ENCODE peak calls at places on chromosomes 3 and 15, in four cellular contexts. O is pancreas, W is lower leg skin, D is fibroblast of mammary gland. M is an unnamed sample.

GRCh38 chr3:116005404-116005803 is 382.1 kb downstream of the GAP43 start:
- DNase-seq in O (peak), W (no peak), D (peak), M (peak)

GRCh38 chr3:113746955-113747718 is at the start of gene ATP6V1A:
- DNase-seq in O (peak), W (peak), D (no peak), M (peak)

GRCh38 chr15:55007561-55007960 is 189.2 kb downstream of the RSL24D1 start:
- DNase-seq in O (peak), W (peak), D (no peak), M (no peak)

GRCh38 chr15:89171136-89172072 is 50.0 kb downstream of the RLBP1 start:
- DNase-seq in O (peak), W (peak), D (peak), M (peak)

GRCh38 chr15:34799149-34799824 is 3.9 kb upstream of the ACTC1 start:
- DNase-seq in O (peak), W (no peak), D (no peak), M (peak)

GRCh38 chr3:12175844-12176453 is 17.2 kb upstream of the TIMP4 start:
- DNase-seq in O (peak), W (peak), D (peak), M (peak)

GRCh38 chr15:64622410-64623260 is 152.8 kb downstream of the RBPMS2 start:
- DNase-seq in O (no peak), W (no peak), D (no peak), M (no peak)

GRCh38 chr15:37038036-37038715 is 62.2 kb downstream of the MEIS2 start:
- DNase-seq in O (no peak), W (no peak), D (no peak), M (no peak)

GRCh38 chr3:149026718-149027117 is 35.4 kb downstream of the GYG1 start:
- DNase-seq in O (no peak), W (no peak), D (no peak), M (no peak)

GRCh38 chr3:110731148-110731547 is 340.5 kb upstream of the NECTIN3 start:
- DNase-seq in O (no peak), W (no peak), D (no peak), M (no peak)

GRCh38 chr3:128011140-128011539 is 41.1 kb upstream of the SEC61A1 start:
- DNase-seq in O (peak), W (no peak), D (peak), M (peak)

GRCh38 chr15:48865387-48866079 is 12.4 kb upstream of the EID1 start:
- DNase-seq in O (no peak), W (no peak), D (peak), M (peak)

GRCh38 chr3:16319307-16319706 is 54.3 kb downstream of the OXNAD1 start:
- DNase-seq in O (no peak), W (no peak), D (peak), M (no peak)

GRCh38 chr3:23987376-23987775 is 42.3 kb downstream of the NR1D2 start:
- DNase-seq in O (no peak), W (no peak), D (no peak), M (no peak)

GRCh38 chr3:187919535-187919934 is 174.3 kb upstream of the BCL6 start:
- DNase-seq in O (no peak), W (no peak), D (no peak), M (no peak)

GRCh38 chr3:139646505-139646904 is 31.3 kb downstream of the NMNAT3 start:
- DNase-seq in O (no peak), W (no peak), D (no peak), M (no peak)

GRCh38 chr3:26346497-26346896 is 276.1 kb upstream of the LRRC3B start:
- DNase-seq in O (no peak), W (no peak), D (no peak), M (no peak)

GRCh38 chr15:66743703-66744536 is 41.9 kb downstream of the SMAD6 start:
- DNase-seq in O (no peak), W (no peak), D (no peak), M (peak)

GRCh38 chr3:89522168-89522567 is 414.7 kb downstream of the EPHA3 start:
- DNase-seq in O (no peak), W (no peak), D (no peak), M (no peak)

GRCh38 chr3:158105124-158105709 is 1.0 kb downstream of the SHOX2 start:
- DNase-seq in O (peak), W (no peak), D (peak), M (no peak)

GRCh38 chr3:57805674-57806073 is 49.6 kb downstream of the SLMAP start:
- DNase-seq in O (no peak), W (no peak), D (peak), M (peak)

GRCh38 chr15:63056843-63057242 is 14.3 kb downstream of the TPM1 start:
- DNase-seq in O (no peak), W (no peak), D (no peak), M (peak)

GRCh38 chr3:99439892-99440291 is 198.5 kb upstream of the COL8A1 start:
- DNase-seq in O (no peak), W (no peak), D (no peak), M (peak)

GRCh38 chr3:157527471-157527881 is 24.3 kb upstream of the VEPH1 start:
- DNase-seq in O (no peak), W (no peak), D (peak), M (no peak)

GRCh38 chr3:37197810-37198371 is 23.5 kb upstream of the LRRFIP2 start:
- DNase-seq in O (no peak), W (no peak), D (peak), M (peak)

GRCh38 chr15:65655026-65655425 is 33.3 kb downstream of the SLC24A1 start:
- DNase-seq in O (no peak), W (no peak), D (peak), M (peak)

GRCh38 chr3:38004415-38005075 is 14.0 kb downstream of the VILL start:
- DNase-seq in O (peak), W (peak), D (peak), M (peak)

GRCh38 chr3:87494264-87494663 is 217.9 kb upstream of the POU1F1 start:
- DNase-seq in O (no peak), W (no peak), D (no peak), M (no peak)

GRCh38 chr15:96332854-96333193 is 2.3 kb downstream of the NR2F2 start:
- DNase-seq in O (no peak), W (no peak), D (peak), M (peak)

GRCh38 chr3:141250342-141250741 is 18.7 kb downstream of the PXYLP1 start:
- DNase-seq in O (no peak), W (no peak), D (no peak), M (no peak)

GRCh38 chr3:72010044-72010443 is 225.1 kb upstream of the PROK2 start:
- DNase-seq in O (no peak), W (no peak), D (peak), M (no peak)

GRCh38 chr3:187958432-187959003 is 195.4 kb upstream of the LPP start:
- DNase-seq in O (no peak), W (no peak), D (no peak), M (no peak)

GRCh38 chr3:10322355-10322715 is 1.4 kb upstream of the SEC13 start:
- DNase-seq in O (no peak), W (no peak), D (no peak), M (no peak)

GRCh38 chr15:82047493-82048446 is 2.0 kb upstream of the MEX3B start:
- DNase-seq in O (no peak), W (peak), D (peak), M (peak)

GRCh38 chr3:159825216-159825854 is 163.3 kb upstream of the IL12A start:
- DNase-seq in O (no peak), W (no peak), D (no peak), M (no peak)

GRCh38 chr3:179853176-179853575 is 183.6 kb downstream of the PEX5L start:
- DNase-seq in O (no peak), W (no peak), D (peak), M (peak)

GRCh38 chr3:39109086-39109485 is 1.6 kb downstream of the TTC21A start:
- DNase-seq in O (no peak), W (no peak), D (no peak), M (no peak)

GRCh38 chr15:92657486-92657885 is 1.9 kb upstream of the FAM174B start:
- DNase-seq in O (no peak), W (no peak), D (no peak), M (no peak)

GRCh38 chr15:92655178-92655995 is at the start of gene FAM174B:
- DNase-seq in O (peak), W (no peak), D (peak), M (peak)

GRCh38 chr15:92653836-92654524 is 1.6 kb downstream of the FAM174B start:
- DNase-seq in O (peak), W (no peak), D (no peak), M (no peak)

GRCh38 chr15:92654662-92655061 is 913 bp downstream of the FAM174B start:
- DNase-seq in O (no peak), W (no peak), D (no peak), M (no peak)

GRCh38 chr15:92656089-92656488 is 514 bp upstream of the FAM174B start:
- DNase-seq in O (no peak), W (no peak), D (no peak), M (no peak)
- H3K4me3 ChIP-seq in O (no peak), W (no peak), D (no peak), M (no peak)

DNA sequence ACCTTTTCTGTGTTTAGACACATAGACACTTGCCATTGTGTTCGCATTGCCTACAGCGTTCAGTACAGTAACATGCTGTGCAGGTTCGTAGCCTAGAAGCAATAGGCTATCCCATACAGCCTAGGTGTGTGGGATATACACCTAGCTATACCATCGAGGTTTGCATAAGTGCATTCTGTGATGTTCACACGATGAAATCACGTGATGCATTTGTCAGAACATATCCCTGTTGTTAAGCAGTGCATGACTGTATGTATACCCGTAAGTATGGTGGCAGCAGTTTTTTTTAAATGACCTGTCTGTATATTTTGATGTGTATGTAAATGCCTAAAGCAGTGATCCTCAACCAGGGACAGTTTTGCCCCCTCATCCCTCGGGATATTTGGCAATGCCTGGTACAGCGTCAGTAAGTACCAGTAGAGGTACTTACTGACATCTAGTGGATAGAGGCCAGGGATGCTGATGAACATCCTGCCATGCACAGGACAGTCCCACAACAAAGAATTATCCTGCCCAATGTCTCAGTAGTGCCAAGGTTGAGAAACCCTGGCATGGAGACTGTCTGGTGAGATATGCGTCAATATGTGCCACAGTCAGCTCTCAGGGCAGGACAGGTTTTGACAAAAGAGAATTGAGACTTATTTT is 129.1 kb downstream of the HCN4 start:
- DNase-seq in O (no peak), W (no peak), D (no peak), M (peak)
- TF ChIP-seq CTCF in O (no peak), W (no peak), D (no peak), M (peak)

DNA sequence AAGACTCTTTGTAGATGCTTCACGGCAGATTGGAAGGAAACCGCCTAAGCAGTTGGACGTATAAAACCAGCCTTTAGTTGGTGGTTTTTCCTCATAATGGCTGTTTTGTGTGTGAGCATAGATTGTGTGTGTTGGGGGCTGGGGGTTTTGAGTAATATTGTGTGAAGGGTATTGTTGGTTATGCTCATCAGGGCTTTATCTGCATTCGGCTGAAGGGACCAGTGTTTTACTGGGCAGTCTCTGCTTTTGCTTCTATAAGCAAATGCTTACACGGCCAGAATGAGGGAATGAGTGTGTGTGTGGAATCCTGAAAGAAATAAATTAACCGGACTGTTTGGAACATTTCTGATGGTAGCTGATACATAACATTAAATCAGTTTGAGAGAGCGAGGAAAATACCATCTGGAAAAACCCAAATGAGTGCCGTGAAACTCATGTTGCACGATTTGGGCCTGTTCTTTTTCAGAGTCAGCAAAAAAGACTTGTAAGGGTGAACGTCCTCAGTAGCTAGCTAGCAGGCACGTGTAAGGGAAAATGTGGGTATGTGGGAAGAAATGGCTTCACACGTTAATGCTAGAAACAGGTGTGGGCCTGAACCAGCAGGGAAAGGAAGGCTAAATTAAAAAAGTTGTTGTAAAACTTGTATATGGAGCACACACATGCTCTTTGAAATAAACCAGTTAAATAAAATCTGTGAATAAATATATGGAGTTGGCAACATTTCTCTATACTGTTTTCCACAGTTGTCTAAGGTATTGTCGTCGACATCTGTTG is 2.0 kb downstream of the MITF start:
- DNase-seq in O (no peak), W (no peak), D (no peak), M (peak)
- H3K4me3 ChIP-seq in O (no peak), W (no peak), D (peak), M (peak)

GRCh38 chr3:14899993-14900618 is 47.3 kb upstream of the NR2C2 start:
- DNase-seq in O (no peak), W (no peak), D (no peak), M (no peak)
- TF ChIP-seq CTCF in O (no peak), W (no peak), D (no peak), M (no peak)

DNA sequence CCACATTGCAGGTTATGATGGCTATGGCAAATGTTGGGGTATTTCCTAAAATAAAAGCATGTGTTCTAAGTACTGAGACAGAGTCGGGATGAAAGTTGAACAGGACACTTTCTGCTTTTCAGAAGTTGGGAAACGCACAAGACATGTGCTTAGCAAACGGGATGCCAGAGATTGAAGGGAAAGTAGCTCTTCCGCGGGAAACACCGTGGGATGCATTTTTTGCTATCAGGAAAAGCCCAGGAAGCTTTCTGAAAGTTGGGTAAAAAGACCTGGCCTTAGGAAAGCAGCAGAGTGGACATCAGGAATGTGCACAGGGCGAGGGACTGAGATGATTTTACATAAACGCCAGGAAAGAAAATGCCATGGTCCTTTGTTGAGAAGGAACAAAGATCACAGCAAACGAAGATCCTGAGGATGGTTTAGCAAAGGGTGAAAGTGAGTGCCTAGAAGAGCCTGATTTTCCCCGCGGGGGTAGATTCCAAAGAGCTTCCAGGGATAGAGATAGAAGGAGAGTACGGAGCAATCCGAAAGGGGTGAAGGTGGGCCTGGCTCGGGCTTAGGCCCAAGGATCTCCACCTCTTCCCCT is 1.1 kb downstream of the CDC25A start:
- DNase-seq in O (no peak), W (no peak), D (peak), M (peak)
- H3K4me3 ChIP-seq in O (peak), W (peak), D (peak), M (peak)

M was measured in fibroblast of villous mesenchyme.